ENCODE peak calls at places on chromosomes 1 and 21, in five cellular contexts. M is NCI-H774; U is CMK; H is stimulated activated CD8-positive, alpha-beta memory T cell treated with anti-CD3 and anti-CD28 coated beads, Interleukin-7, amount 100 ng/mL, for 1 hour; Q is substantia nigra. G is an unnamed sample.

GRCh38 chr1:27577504-27578188 is 26.3 kb downstream of the AHDC1 start:
- DNase-seq in M (no peak), U (no peak), H (no peak), Q (no peak), G (peak)

GRCh38 chr1:23530089-23530749 is 814 bp downstream of the E2F2 start:
- DNase-seq in M (no peak), U (no peak), H (no peak), Q (no peak), G (no peak)

GRCh38 chr1:6033986-6034749 is 11.5 kb upstream of the KCNAB2 start:
- DNase-seq in M (no peak), U (no peak), H (peak), Q (peak), G (no peak)

GRCh38 chr1:21042920-21043605 is 133.6 kb downstream of the EIF4G3 start:
- DNase-seq in M (no peak), U (no peak), H (no peak), Q (no peak), G (no peak)

GRCh38 chr1:229843627-229844238 is 217.7 kb downstream of the URB2 start:
- DNase-seq in M (peak), U (no peak), H (no peak), Q (no peak), G (no peak)

GRCh38 chr1:246324711-246325110 is 182.4 kb downstream of the SMYD3 start:
- DNase-seq in M (no peak), U (no peak), H (no peak), Q (no peak), G (no peak)

GRCh38 chr1:1619917-1620361 is 4.6 kb downstream of the MIB2 start:
- DNase-seq in M (no peak), U (no peak), H (no peak), Q (no peak), G (no peak)

GRCh38 chr1:153655333-153655732 is 3.2 kb upstream of the SNAPIN start:
- DNase-seq in M (peak), U (no peak), H (no peak), Q (no peak), G (no peak)

GRCh38 chr1:61616830-61617229 is 108.1 kb downstream of the TM2D1 start:
- DNase-seq in M (no peak), U (no peak), H (no peak), Q (no peak), G (no peak)

GRCh38 chr21:37866027-37866426 is 50.2 kb downstream of the KCNJ6 start:
- DNase-seq in M (no peak), U (no peak), H (no peak), Q (peak), G (peak)

GRCh38 chr1:224678168-224678567 is 62.1 kb downstream of the CNIH3 start:
- DNase-seq in M (no peak), U (no peak), H (no peak), Q (no peak), G (no peak)

GRCh38 chr1:24873148-24873547 is 56.9 kb downstream of the RUNX3 start:
- DNase-seq in M (no peak), U (no peak), H (no peak), Q (no peak), G (no peak)

GRCh38 chr1:27884182-27884954 is 12.0 kb downstream of the THEMIS2 start:
- DNase-seq in M (no peak), U (no peak), H (no peak), Q (no peak), G (no peak)

GRCh38 chr1:9281071-9281827 is 11.4 kb upstream of the SPSB1 start:
- DNase-seq in M (no peak), U (no peak), H (no peak), Q (no peak), G (no peak)

GRCh38 chr21:17387030-17387617 is 125.7 kb upstream of the CXADR start:
- DNase-seq in M (peak), U (peak), H (peak), Q (peak), G (peak)

GRCh38 chr1:171910786-171911185 is 69.5 kb downstream of the DNM3 start:
- DNase-seq in M (no peak), U (no peak), H (no peak), Q (no peak), G (no peak)

GRCh38 chr1:219898375-219898774 is 30.0 kb downstream of the SLC30A10 start:
- DNase-seq in M (no peak), U (no peak), H (no peak), Q (no peak), G (no peak)

GRCh38 chr1:160544647-160545046 is 21.6 kb upstream of the SLAMF6 start:
- DNase-seq in M (no peak), U (no peak), H (no peak), Q (no peak), G (no peak)

GRCh38 chr1:3453891-3454810 is at the start of gene ARHGEF16:
- DNase-seq in M (peak), U (peak), H (no peak), Q (peak), G (peak)

GRCh38 chr1:147292012-147292411 is 49.5 kb downstream of the CHD1L start:
- DNase-seq in M (no peak), U (no peak), H (no peak), Q (no peak), G (no peak)

GRCh38 chr1:116268211-116268610 is 104.8 kb upstream of the ATP1A1 start:
- DNase-seq in M (no peak), U (no peak), H (no peak), Q (peak), G (no peak)

GRCh38 chr1:243325305-243325890 is 69.6 kb downstream of the SDCCAG8 start:
- DNase-seq in M (peak), U (peak), H (no peak), Q (no peak), G (peak)

GRCh38 chr1:56416385-56416972 is 162.9 kb downstream of the PLPP3 start:
- DNase-seq in M (no peak), U (no peak), H (no peak), Q (no peak), G (no peak)

GRCh38 chr1:52567943-52568342 is 15.1 kb upstream of the TUT4 start:
- DNase-seq in M (no peak), U (no peak), H (no peak), Q (no peak), G (no peak)

GRCh38 chr1:10637400-10637799 is 159.0 kb downstream of the CASZ1 start:
- DNase-seq in M (no peak), U (no peak), H (no peak), Q (no peak), G (no peak)

GRCh38 chr1:160322831-160323230 is 20.2 kb downstream of the COPA start:
- DNase-seq in M (no peak), U (no peak), H (no peak), Q (no peak), G (no peak)

GRCh38 chr21:34996304-34997081 is 52.6 kb downstream of the RUNX1 start:
- DNase-seq in M (no peak), U (peak), H (no peak), Q (no peak), G (peak)

GRCh38 chr21:42663860-42664535 is 10.6 kb downstream of the PDE9A start:
- DNase-seq in M (no peak), U (no peak), H (no peak), Q (no peak), G (no peak)